ENCODE peak calls at places on chromosomes 16 and 17, in seven cellular contexts. R is stomach, F is A549, H is esophagus squamous epithelium, A is HCT116, E is upper lobe of left lung, O is heart left ventricle. W is an unnamed sample.
A peak's percentile ranks its signal among the peaks of the same experiment; 100 is the strongest.

GRCh38 chr16:66262253-66263167 is 104.0 kb upstream of the CDH5 start:
- DNase-seq in R (no peak), F (no peak), H (no peak), A (no peak), E (no peak), O (peak; percentile 61), W (peak; percentile 77)

GRCh38 chr17:8436169-8436932 is 667 bp downstream of the NDEL1 start:
- DNase-seq in R (peak; percentile 69), F (peak; percentile 64), H (no peak), A (peak; percentile 19), E (peak; percentile 95), O (peak; percentile 69), W (peak; percentile 83)

GRCh38 chr16:4755687-4756086 is 11.3 kb downstream of the ZNF500 start:
- DNase-seq in R (no peak), F (no peak), H (no peak), A (no peak), E (no peak), O (no peak), W (no peak)

GRCh38 chr16:70740919-70741778 is 55.3 kb upstream of the MTSS2 start:
- DNase-seq in R (no peak), F (no peak), H (no peak), A (no peak), E (no peak), O (peak; percentile 24), W (no peak)

GRCh38 chr17:334974-335481 is 17.6 kb downstream of the RPH3AL start:
- DNase-seq in R (no peak), F (no peak), H (no peak), A (no peak), E (no peak), O (no peak), W (peak; percentile 62)

GRCh38 chr17:81716674-81716996 is 4.6 kb downstream of the SLC25A10 start:
- DNase-seq in R (no peak), F (no peak), H (no peak), A (no peak), E (peak; percentile 74), O (no peak), W (peak; percentile 61)

GRCh38 chr17:57561072-57561861 is 183.8 kb downstream of the CCDC182 start:
- DNase-seq in R (no peak), F (no peak), H (no peak), A (no peak), E (no peak), O (no peak), W (no peak)

GRCh38 chr17:17186051-17186450 is 20.1 kb downstream of the PLD6 start:
- DNase-seq in R (peak; percentile 29), F (no peak), H (no peak), A (no peak), E (no peak), O (no peak), W (no peak)

GRCh38 chr16:11877374-11877773 is 26.0 kb upstream of the RSL1D1 start:
- DNase-seq in R (no peak), F (no peak), H (no peak), A (no peak), E (no peak), O (no peak), W (no peak)

GRCh38 chr17:7992516-7992915 is 9.9 kb upstream of the GUCY2D start:
- DNase-seq in R (no peak), F (no peak), H (no peak), A (no peak), E (no peak), O (no peak), W (peak; percentile 0)

GRCh38 chr16:90032664-90033346 is 13.5 kb upstream of the DBNDD1 start:
- DNase-seq in R (no peak), F (no peak), H (no peak), A (no peak), E (no peak), O (peak; percentile 17), W (no peak)

GRCh38 chr16:2008631-2009301 is 855 bp downstream of the ZNF598 start:
- DNase-seq in R (no peak), F (no peak), H (no peak), A (no peak), E (peak; percentile 83), O (no peak), W (no peak)

GRCh38 chr17:60601443-60602384 is 1.7 kb downstream of the PPM1D start:
- DNase-seq in R (peak; percentile 53), F (peak; percentile 74), H (no peak), A (peak; percentile 60), E (no peak), O (peak; percentile 47), W (peak; percentile 73)

GRCh38 chr17:36947922-36948716 is 635 bp upstream of the AATF start:
- DNase-seq in R (no peak), F (peak; percentile 17), H (no peak), A (no peak), E (no peak), O (no peak), W (no peak)

GRCh38 chr16:56382901-56383355 is 42.4 kb downstream of the AMFR start:
- DNase-seq in R (no peak), F (peak; percentile 65), H (no peak), A (no peak), E (no peak), O (no peak), W (no peak)

GRCh38 chr17:27533874-27534815 is 77.9 kb downstream of the KSR1 start:
- DNase-seq in R (no peak), F (peak; percentile 78), H (no peak), A (no peak), E (no peak), O (no peak), W (peak; percentile 63)

GRCh38 chr17:50221500-50222480 is 20.4 kb upstream of the COL1A1 start:
- DNase-seq in R (no peak), F (no peak), H (no peak), A (no peak), E (peak; percentile 31), O (peak; percentile 43), W (peak; percentile 80)

GRCh38 chr17:33667052-33667509 is 374.0 kb upstream of the ASIC2 start:
- DNase-seq in R (no peak), F (peak; percentile 5), H (no peak), A (no peak), E (no peak), O (no peak), W (no peak)

GRCh38 chr17:33055746-33056145 is 64.1 kb downstream of the SPACA3 start:
- DNase-seq in R (no peak), F (no peak), H (no peak), A (no peak), E (no peak), O (no peak), W (no peak)

GRCh38 chr17:44363613-44364159 is at the start of gene FAM171A2:
- DNase-seq in R (peak; percentile 62), F (peak; percentile 66), H (no peak), A (no peak), E (peak; percentile 95), O (peak; percentile 70), W (no peak)

GRCh38 chr16:85897384-85897783 is 1.6 kb upstream of the IRF8 start:
- DNase-seq in R (no peak), F (no peak), H (no peak), A (no peak), E (no peak), O (no peak), W (no peak)

GRCh38 chr16:85891033-85891775 is 7.8 kb upstream of the IRF8 start:
- DNase-seq in R (peak; percentile 41), F (peak; percentile 82), H (no peak), A (peak; percentile 40), E (no peak), O (no peak), W (no peak)

GRCh38 chr16:85888405-85889331 is 10.3 kb upstream of the IRF8 start:
- DNase-seq in R (no peak), F (peak; percentile 67), H (no peak), A (no peak), E (no peak), O (no peak), W (no peak)

GRCh38 chr16:85894266-85894665 is 4.7 kb upstream of the IRF8 start:
- DNase-seq in R (no peak), F (peak; percentile 31), H (no peak), A (peak; percentile 38), E (no peak), O (no peak), W (no peak)

DNA sequence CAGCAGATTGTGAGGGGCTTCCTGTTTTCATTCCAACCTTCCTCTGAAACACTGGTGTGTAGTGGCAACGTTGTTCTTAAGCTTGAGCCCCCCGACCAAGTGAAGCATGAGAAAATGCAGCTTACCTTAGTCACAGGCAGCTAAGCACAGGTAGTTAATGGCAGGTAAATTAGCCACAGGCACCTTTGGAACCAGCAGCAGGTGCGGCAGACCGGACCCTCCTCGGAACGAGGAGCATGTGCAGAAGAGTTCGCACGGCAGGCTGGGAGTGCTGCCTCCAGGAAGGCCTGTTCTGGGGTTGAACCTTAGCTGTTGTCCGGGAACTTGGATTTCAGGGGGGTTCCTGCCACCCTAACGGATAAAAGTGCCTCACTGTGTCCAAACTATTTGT is 7.2 kb upstream of the IRF8 start:
- DNase-seq in R (no peak), F (no peak), H (no peak), A (no peak), E (no peak), O (no peak), W (no peak)
- H3K9me3 ChIP-seq in R (no peaks in the 10 kb centered on the region), F (no peaks in the 10 kb centered on the region), H (no peaks in the 10 kb centered on the region), A (no peaks in the 10 kb centered on the region), E (no peaks in the 10 kb centered on the region), O (no peaks in the 10 kb centered on the region), W (no peaks in the 10 kb centered on the region)

DNA sequence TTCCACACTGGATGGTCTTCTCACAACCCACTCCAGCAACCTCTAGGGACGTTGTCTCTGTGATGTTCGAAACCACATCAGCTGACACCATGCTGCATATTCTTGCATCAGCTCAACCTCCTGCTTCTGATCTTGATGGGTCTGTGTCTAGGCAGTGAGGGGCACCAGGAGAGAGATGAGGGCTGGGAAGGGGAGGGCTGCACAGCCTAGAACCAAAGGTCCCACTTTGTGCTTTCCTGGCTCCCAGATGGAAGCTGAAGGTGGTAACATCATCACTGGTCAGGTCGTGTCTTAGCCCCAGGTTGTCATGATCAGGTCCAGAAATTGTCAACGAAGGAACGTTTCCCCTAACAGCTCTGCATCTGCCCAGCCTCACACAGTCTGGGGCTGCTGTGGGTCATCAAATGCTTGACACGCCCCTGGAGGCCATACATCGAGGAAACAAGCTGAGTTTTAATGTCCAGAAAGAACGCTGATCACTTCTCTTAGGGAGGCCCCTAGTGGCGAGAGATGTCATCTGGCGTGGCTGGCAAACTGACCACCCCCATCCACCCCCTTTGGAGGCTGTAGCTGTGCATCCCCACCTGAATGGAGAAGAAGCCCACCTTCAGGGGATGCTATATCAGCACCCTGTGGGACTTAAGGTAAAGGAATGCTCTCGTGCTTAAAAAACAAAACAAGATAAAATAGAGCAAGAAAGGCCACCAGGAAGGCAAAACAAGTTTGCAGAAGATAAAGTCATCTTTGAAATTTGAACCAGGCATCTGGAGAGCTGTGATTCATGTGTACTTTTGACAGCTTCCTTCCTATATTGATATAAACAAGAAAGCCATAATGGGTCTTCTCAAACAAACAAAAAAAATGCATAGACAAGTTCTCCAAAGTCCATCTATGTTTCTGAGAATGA is 58.3 kb downstream of the WIPI1 start:
- DNase-seq in R (peak; percentile 60), F (peak; percentile 82), H (no peak), A (peak; percentile 72), E (no peak), O (peak; percentile 52), W (peak; percentile 70)
- TF ChIP-seq POLR2A in R (no peak), F (no peak), H (no peak), A (no peak), E (no peak), O (no peak), W (no peak)

GRCh38 chr17:65057520-65058075 is 1.1 kb upstream of the GNA13 start:
- DNase-seq in R (peak; percentile 25), F (peak; percentile 55), H (no peak), A (no peak), E (peak; percentile 49), O (peak; percentile 53), W (peak; percentile 72)
- H3K4me3 ChIP-seq in R (peak overlapping the region; percentile 79), F (peak overlapping the region; percentile 82), H (peak overlapping the region; percentile 96), A (no peak overlapping the region), E (no peak overlapping the region), O (no peak overlapping the region), W (no peak overlapping the region)

GRCh38 chr17:49180998-49181635 is 29.3 kb downstream of the GNGT2 start:
- DNase-seq in R (no peak), F (no peak), H (no peak), A (no peak), E (no peak), O (no peak), W (no peak)
- H3K9me3 ChIP-seq in R (peaks cover 7% of the 10 kb centered on the region), F (peaks cover 26% of the 10 kb centered on the region), H (peaks cover 17% of the 10 kb centered on the region), A (peaks cover 15% of the 10 kb centered on the region), E (peaks cover 6% of the 10 kb centered on the region), O (peaks cover 18% of the 10 kb centered on the region), W (peaks cover 6% of the 10 kb centered on the region)